ENCODE peak calls at places on chromosomes 5 and 9, in four cellular contexts. P is fibroblast of lung, H is PC-3, F is DND-41. D is an unnamed sample.
A peak's percentile ranks its signal among the peaks of the same experiment; 100 is the strongest.

GRCh38 chr5:78799254-78800017 is 150.9 kb upstream of the LHFPL2 start:
- DNase-seq in P (peak; percentile 81), H (peak; percentile 10), F (no peak), D (peak; percentile 85)

GRCh38 chr5:74632947-74633356 is 7.6 kb downstream of the ENC1 start:
- DNase-seq in H (peak; percentile 94), P (peak; percentile 88), F (no peak), D (peak; percentile 68)

GRCh38 chr9:137028281-137029057 is 432 bp upstream of the ABCA2 start:
- DNase-seq in P (no peak), H (peak; percentile 61), F (peak; percentile 66), D (peak; percentile 80)

GRCh38 chr5:142922223-142922952 is 152.2 kb downstream of the ARHGAP26 start:
- DNase-seq in H (peak; percentile 64), P (peak; percentile 50), F (no peak), D (peak; percentile 70)

GRCh38 chr9:19946446-19947109 is 157.7 kb upstream of the SLC24A2 start:
- DNase-seq in P (peak; percentile 36), F (peak; percentile 47), H (peak; percentile 39), D (peak; percentile 55)

GRCh38 chr5:42779083-42779482 is 22.5 kb downstream of the CCDC152 start:
- DNase-seq in H (no peak), P (no peak), F (no peak), D (no peak)

GRCh38 chr5:95809414-95809960 is 13.0 kb downstream of the GLRX start:
- DNase-seq in F (no peak), H (peak; percentile 43), P (peak; percentile 51), D (peak; percentile 69)

GRCh38 chr5:36414869-36415282 is 113.2 kb upstream of the RANBP3L start:
- DNase-seq in H (peak; percentile 88), P (peak; percentile 50), F (no peak), D (peak; percentile 82)

GRCh38 chr5:15694694-15695093 is 194.7 kb downstream of the FBXL7 start:
- DNase-seq in F (no peak), P (peak; percentile 46), H (no peak), D (peak; percentile 26)

GRCh38 chr9:21505425-21506179 is 23.5 kb upstream of the IFNE start:
- DNase-seq in F (peak; percentile 10), H (no peak), P (peak; percentile 72), D (peak; percentile 88)

GRCh38 chr5:122151640-122152039 is 22.3 kb downstream of the ZNF474 start:
- DNase-seq in H (peak; percentile 40), F (no peak), P (peak; percentile 99), D (peak; percentile 92)

GRCh38 chr5:9454012-9454481 is 91.8 kb downstream of the SEMA5A start:
- DNase-seq in H (peak; percentile 26), F (no peak), P (peak; percentile 38), D (peak; percentile 74)

GRCh38 chr9:89935115-89935514 is 330.3 kb downstream of the GADD45G start:
- DNase-seq in P (no peak), F (no peak), H (no peak), D (no peak)

GRCh38 chr5:72063219-72063819 is 44.0 kb upstream of the MAP1B start:
- DNase-seq in H (peak; percentile 33), P (peak; percentile 26), F (peak; percentile 63), D (peak; percentile 25)

GRCh38 chr5:23977996-23978395 is 470.6 kb downstream of the PRDM9 start:
- DNase-seq in F (peak; percentile 16), P (no peak), H (peak; percentile 29), D (peak; percentile 23)
- TF ChIP-seq EZH2 in F (no peak), P (no peak), H (no peak), D (no peak)

GRCh38 chr9:135069556-135070197 is 17.8 kb upstream of the OLFM1 start:
- DNase-seq in H (no peak), F (no peak), P (no peak), D (no peak)
- TF ChIP-seq EZH2 in H (no peak), F (no peak), P (no peak), D (no peak)

DNA sequence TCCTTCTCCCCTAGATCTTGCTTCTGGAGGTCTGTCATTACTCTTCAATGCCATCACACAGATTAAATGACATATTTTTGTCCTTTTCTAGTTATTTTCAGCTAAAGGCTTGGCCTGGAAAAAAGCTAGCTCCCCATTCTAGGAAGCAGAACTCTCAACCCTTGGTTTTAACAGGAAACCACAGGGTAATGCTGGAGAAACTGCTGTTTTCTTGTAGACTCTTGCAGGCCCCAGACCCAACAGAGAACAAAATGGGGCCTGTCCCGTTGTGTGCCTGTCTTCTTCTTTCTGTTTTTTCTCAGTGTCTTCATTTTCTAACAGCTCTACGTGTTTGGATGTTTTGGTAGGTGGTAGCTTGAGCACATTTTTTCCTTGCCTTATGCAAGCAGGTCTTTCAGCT is 21.5 kb downstream of the DCANP1 start:
- DNase-seq in P (no peak), F (peak; percentile 62), H (no peak), D (no peak)
- TF ChIP-seq EZH2 in P (no peak), F (no peak), H (no peak), D (no peak)

DNA sequence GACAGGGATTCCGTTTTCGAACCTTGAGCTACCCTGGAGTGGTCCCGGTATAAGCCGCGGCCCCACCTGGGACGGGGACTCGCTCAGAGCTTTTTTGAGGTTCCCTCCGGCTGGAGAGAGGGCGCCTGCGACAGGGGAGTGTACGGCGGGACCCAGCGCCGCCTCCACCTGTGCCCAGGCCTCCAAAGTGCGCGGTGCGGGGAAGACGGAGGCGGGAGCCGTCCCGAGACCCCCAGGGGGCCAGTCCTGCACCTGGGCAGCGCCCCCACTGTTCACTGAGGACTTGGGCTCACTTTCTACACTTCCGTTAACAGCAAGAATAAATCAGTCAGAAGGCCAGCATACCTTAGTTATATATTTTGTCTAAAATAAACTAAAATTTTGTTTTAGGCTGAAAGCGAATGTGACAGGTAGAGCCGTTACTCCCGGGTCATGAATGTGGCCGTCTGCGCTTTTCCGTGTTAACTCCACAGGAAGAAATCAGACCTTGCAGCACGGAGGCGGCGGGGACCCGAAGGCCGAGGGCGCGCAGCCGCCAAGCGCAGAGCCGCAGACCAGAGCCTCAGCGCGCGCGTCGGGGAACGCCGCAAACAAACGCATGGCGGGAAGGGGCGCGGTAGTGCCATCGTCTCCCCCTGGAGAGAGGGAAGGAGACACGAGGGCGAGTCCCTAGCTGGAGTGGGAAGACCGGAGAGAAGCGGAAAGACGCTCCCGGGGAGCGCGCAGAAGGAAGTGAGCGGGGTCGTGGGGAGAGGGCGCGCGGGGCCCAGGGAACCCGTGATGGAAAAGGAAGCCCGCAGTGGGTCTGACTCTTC is 14.1 kb downstream of the TRIM7 start:
- DNase-seq in H (peak; percentile 37), F (peak; percentile 48), P (peak; percentile 59), D (peak; percentile 72)
- TF ChIP-seq EZH2 in H (no peak), F (no peak), P (no peak), D (no peak)

D was measured in GM23248.